ENCODE peak calls at places on chromosomes 11 and 22, in ten cellular contexts. One of them, this sample, is unnamed.

GRCh38 chr11:8937159-8937558 is 4.4 kb upstream of the C11orf16 start:
- DNase-seq in kidney: no peak
- DNase-seq in testis: no peak
- DNase-seq in brain microvascular endothelial cell: no peak
- DNase-seq in transverse colon: no peak
- DNase-seq in aorta: no peak
- DNase-seq in SJSA1: no peak
- DNase-seq in fibroblast of lung: no peak
- DNase-seq in body of pancreas: no peak
- DNase-seq in Panc1: no peak
- DNase-seq in this sample: no peak

GRCh38 chr11:95306816-95307215 is 75.8 kb upstream of the SESN3 start:
- DNase-seq in Panc1: no peak
- DNase-seq in brain microvascular endothelial cell: no peak
- DNase-seq in transverse colon: no peak
- DNase-seq in kidney: no peak
- DNase-seq in testis: no peak
- DNase-seq in aorta: no peak
- DNase-seq in body of pancreas: no peak
- DNase-seq in SJSA1: no peak
- DNase-seq in fibroblast of lung: no peak
- DNase-seq in this sample: no peak

GRCh38 chr11:125874556-125875124 is 12.8 kb upstream of the HYLS1 start:
- DNase-seq in fibroblast of lung: peak; percentile 49
- DNase-seq in body of pancreas: peak; percentile 67
- DNase-seq in testis: peak; percentile 78
- DNase-seq in brain microvascular endothelial cell: peak; percentile 71
- DNase-seq in SJSA1: peak; percentile 43
- DNase-seq in Panc1: peak; percentile 51
- DNase-seq in aorta: no peak
- DNase-seq in kidney: no peak
- DNase-seq in transverse colon: peak; percentile 49
- DNase-seq in this sample: peak; percentile 48

GRCh38 chr11:33652930-33653329 is 47.7 kb downstream of the C11orf91 start:
- DNase-seq in aorta: no peak
- DNase-seq in brain microvascular endothelial cell: no peak
- DNase-seq in Panc1: no peak
- DNase-seq in kidney: no peak
- DNase-seq in body of pancreas: no peak
- DNase-seq in SJSA1: no peak
- DNase-seq in testis: no peak
- DNase-seq in transverse colon: no peak
- DNase-seq in fibroblast of lung: no peak
- DNase-seq in this sample: no peak

GRCh38 chr22:39298194-39298987 is 21.0 kb downstream of the RPL3 start:
- DNase-seq in kidney: no peak
- DNase-seq in body of pancreas: no peak
- DNase-seq in fibroblast of lung: no peak
- DNase-seq in SJSA1: no peak
- DNase-seq in transverse colon: no peak
- DNase-seq in testis: no peak
- DNase-seq in Panc1: no peak
- DNase-seq in aorta: no peak
- DNase-seq in brain microvascular endothelial cell: no peak
- DNase-seq in this sample: no peak

GRCh38 chr22:20093437-20093836 is 13.4 kb downstream of the DGCR8 start:
- DNase-seq in body of pancreas: peak; percentile 36
- DNase-seq in aorta: peak; percentile 68
- DNase-seq in kidney: peak; percentile 26
- DNase-seq in transverse colon: no peak
- DNase-seq in testis: no peak
- DNase-seq in Panc1: no peak
- DNase-seq in fibroblast of lung: no peak
- DNase-seq in SJSA1: no peak
- DNase-seq in brain microvascular endothelial cell: no peak
- DNase-seq in this sample: peak; percentile 89

GRCh38 chr22:30354644-30355043 is 2.0 kb downstream of the SF3A1 start:
- DNase-seq in SJSA1: no peak
- DNase-seq in kidney: no peak
- DNase-seq in Panc1: no peak
- DNase-seq in transverse colon: no peak
- DNase-seq in testis: no peak
- DNase-seq in brain microvascular endothelial cell: no peak
- DNase-seq in fibroblast of lung: peak; percentile 11
- DNase-seq in aorta: no peak
- DNase-seq in body of pancreas: no peak
- DNase-seq in this sample: no peak

GRCh38 chr22:20444325-20444724 is 6.7 kb upstream of the SCARF2 start:
- DNase-seq in body of pancreas: no peak
- DNase-seq in transverse colon: no peak
- DNase-seq in brain microvascular endothelial cell: no peak
- DNase-seq in SJSA1: no peak
- DNase-seq in testis: no peak
- DNase-seq in Panc1: no peak
- DNase-seq in fibroblast of lung: no peak
- DNase-seq in aorta: peak; percentile 5
- DNase-seq in kidney: peak; percentile 10
- DNase-seq in this sample: no peak

GRCh38 chr22:29470159-29470855 is 9.7 kb upstream of the NEFH start:
- DNase-seq in aorta: peak; percentile 88
- DNase-seq in Panc1: peak; percentile 18
- DNase-seq in SJSA1: no peak
- DNase-seq in transverse colon: peak; percentile 82
- DNase-seq in body of pancreas: peak; percentile 63
- DNase-seq in testis: peak; percentile 73
- DNase-seq in kidney: peak; percentile 80
- DNase-seq in fibroblast of lung: peak; percentile 20
- DNase-seq in brain microvascular endothelial cell: peak; percentile 37
- DNase-seq in this sample: peak; percentile 63

GRCh38 chr11:120547871-120548681 is 36.5 kb downstream of the GRIK4 start:
- DNase-seq in transverse colon: peak; percentile 46
- DNase-seq in brain microvascular endothelial cell: peak; percentile 92
- DNase-seq in aorta: peak; percentile 94
- DNase-seq in fibroblast of lung: peak; percentile 97
- DNase-seq in kidney: peak; percentile 97
- DNase-seq in testis: peak; percentile 95
- DNase-seq in SJSA1: peak; percentile 56
- DNase-seq in Panc1: no peak
- DNase-seq in body of pancreas: peak; percentile 98
- DNase-seq in this sample: peak; percentile 70

GRCh38 chr11:119704849-119705248 is 24.2 kb downstream of the NECTIN1 start:
- DNase-seq in kidney: no peak
- DNase-seq in brain microvascular endothelial cell: no peak
- DNase-seq in transverse colon: no peak
- DNase-seq in fibroblast of lung: no peak
- DNase-seq in SJSA1: no peak
- DNase-seq in Panc1: no peak
- DNase-seq in body of pancreas: no peak
- DNase-seq in testis: no peak
- DNase-seq in aorta: no peak
- DNase-seq in this sample: no peak

GRCh38 chr11:12900496-12900895 is 108.6 kb upstream of the RASSF10 start:
- DNase-seq in SJSA1: peak; percentile 69
- DNase-seq in transverse colon: no peak
- DNase-seq in aorta: no peak
- DNase-seq in testis: no peak
- DNase-seq in fibroblast of lung: peak; percentile 98
- DNase-seq in kidney: no peak
- DNase-seq in brain microvascular endothelial cell: peak; percentile 90
- DNase-seq in Panc1: no peak
- DNase-seq in body of pancreas: peak; percentile 36
- DNase-seq in this sample: no peak

GRCh38 chr11:47186076-47186936 is at the start of gene PACSIN3:
- DNase-seq in aorta: peak; percentile 84
- DNase-seq in testis: no peak
- DNase-seq in brain microvascular endothelial cell: peak; percentile 15
- DNase-seq in fibroblast of lung: peak; percentile 42
- DNase-seq in kidney: peak; percentile 78
- DNase-seq in body of pancreas: peak; percentile 44
- DNase-seq in SJSA1: peak; percentile 62
- DNase-seq in transverse colon: peak; percentile 61
- DNase-seq in Panc1: no peak
- DNase-seq in this sample: peak; percentile 69

GRCh38 chr11:123354371-123354770 is 75.7 kb upstream of the GRAMD1B start:
- DNase-seq in transverse colon: no peak
- DNase-seq in brain microvascular endothelial cell: no peak
- DNase-seq in testis: no peak
- DNase-seq in aorta: no peak
- DNase-seq in fibroblast of lung: no peak
- DNase-seq in SJSA1: no peak
- DNase-seq in Panc1: no peak
- DNase-seq in body of pancreas: no peak
- DNase-seq in kidney: no peak
- DNase-seq in this sample: no peak

GRCh38 chr11:20155683-20156279 is 4.5 kb downstream of the DBX1 start:
- DNase-seq in body of pancreas: no peak
- DNase-seq in testis: no peak
- DNase-seq in kidney: no peak
- DNase-seq in Panc1: no peak
- DNase-seq in transverse colon: no peak
- DNase-seq in aorta: no peak
- DNase-seq in SJSA1: no peak
- DNase-seq in fibroblast of lung: no peak
- DNase-seq in brain microvascular endothelial cell: no peak
- DNase-seq in this sample: no peak

GRCh38 chr22:47575291-47575690 is 812.8 kb downstream of the TBC1D22A start:
- DNase-seq in aorta: peak; percentile 32
- DNase-seq in body of pancreas: no peak
- DNase-seq in testis: peak; percentile 2
- DNase-seq in transverse colon: peak; percentile 11
- DNase-seq in Panc1: no peak
- DNase-seq in brain microvascular endothelial cell: no peak
- DNase-seq in fibroblast of lung: no peak
- DNase-seq in SJSA1: peak; percentile 8
- DNase-seq in kidney: no peak
- DNase-seq in this sample: peak; percentile 39

GRCh38 chr11:122337241-122338176 is 221.5 kb upstream of the BLID start:
- DNase-seq in brain microvascular endothelial cell: no peak
- DNase-seq in Panc1: no peak
- DNase-seq in aorta: no peak
- DNase-seq in SJSA1: no peak
- DNase-seq in body of pancreas: no peak
- DNase-seq in transverse colon: no peak
- DNase-seq in kidney: no peak
- DNase-seq in testis: no peak
- DNase-seq in fibroblast of lung: peak; percentile 36
- DNase-seq in this sample: no peak

GRCh38 chr11:12085371-12086251 is 24.8 kb upstream of the MICAL2 start:
- DNase-seq in fibroblast of lung: peak; percentile 64
- DNase-seq in Panc1: no peak
- DNase-seq in testis: no peak
- DNase-seq in SJSA1: no peak
- DNase-seq in transverse colon: no peak
- DNase-seq in aorta: no peak
- DNase-seq in brain microvascular endothelial cell: no peak
- DNase-seq in body of pancreas: no peak
- DNase-seq in kidney: no peak
- DNase-seq in this sample: no peak

GRCh38 chr11:83012168-83013067 is 59.3 kb downstream of the RAB30 start:
- DNase-seq in kidney: no peak
- DNase-seq in aorta: no peak
- DNase-seq in SJSA1: no peak
- DNase-seq in body of pancreas: no peak
- DNase-seq in brain microvascular endothelial cell: no peak
- DNase-seq in fibroblast of lung: no peak
- DNase-seq in Panc1: no peak
- DNase-seq in transverse colon: no peak
- DNase-seq in testis: no peak
- DNase-seq in this sample: no peak

GRCh38 chr11:86116386-86116726 is 47.5 kb upstream of the PICALM start:
- DNase-seq in kidney: no peak
- DNase-seq in body of pancreas: peak; percentile 18
- DNase-seq in fibroblast of lung: peak; percentile 99
- DNase-seq in aorta: no peak
- DNase-seq in SJSA1: peak; percentile 47
- DNase-seq in testis: no peak
- DNase-seq in Panc1: no peak
- DNase-seq in brain microvascular endothelial cell: peak; percentile 60
- DNase-seq in transverse colon: no peak
- DNase-seq in this sample: no peak

GRCh38 chr11:16986434-16987204 is 27.6 kb downstream of the PLEKHA7 start:
- DNase-seq in fibroblast of lung: no peak
- DNase-seq in transverse colon: peak; percentile 92
- DNase-seq in brain microvascular endothelial cell: no peak
- DNase-seq in aorta: no peak
- DNase-seq in body of pancreas: peak; percentile 96
- DNase-seq in testis: peak; percentile 45
- DNase-seq in kidney: peak; percentile 90
- DNase-seq in SJSA1: no peak
- DNase-seq in Panc1: no peak
- DNase-seq in this sample: peak; percentile 95

GRCh38 chr11:134411887-134412507 is at the start of gene B3GAT1:
- DNase-seq in fibroblast of lung: no peak
- DNase-seq in kidney: no peak
- DNase-seq in SJSA1: no peak
- DNase-seq in testis: no peak
- DNase-seq in body of pancreas: no peak
- DNase-seq in brain microvascular endothelial cell: no peak
- DNase-seq in transverse colon: no peak
- DNase-seq in aorta: no peak
- DNase-seq in Panc1: no peak
- DNase-seq in this sample: no peak
- H3K4me3 ChIP-seq in fibroblast of lung: no peak within 1 kb of the TSS
- H3K4me3 ChIP-seq in kidney: peak within 1 kb of the TSS; percentile 44
- H3K4me3 ChIP-seq in SJSA1: no peak within 1 kb of the TSS
- H3K4me3 ChIP-seq in testis: peak within 1 kb of the TSS; percentile 56
- H3K4me3 ChIP-seq in body of pancreas: no peak within 1 kb of the TSS
- H3K4me3 ChIP-seq in brain microvascular endothelial cell: peak within 1 kb of the TSS; percentile 17
- H3K4me3 ChIP-seq in transverse colon: peak within 1 kb of the TSS; percentile 23
- H3K4me3 ChIP-seq in aorta: peak within 1 kb of the TSS; percentile 56
- H3K4me3 ChIP-seq in Panc1: peak within 1 kb of the TSS; percentile 11
- H3K4me3 ChIP-seq in this sample: peak within 1 kb of the TSS; percentile 51

GRCh38 chr11:2157294-2158040 is 3.5 kb downstream of the INS start:
- DNase-seq in kidney: no peak
- DNase-seq in testis: no peak
- DNase-seq in brain microvascular endothelial cell: no peak
- DNase-seq in fibroblast of lung: no peak
- DNase-seq in aorta: no peak
- DNase-seq in SJSA1: no peak
- DNase-seq in body of pancreas: no peak
- DNase-seq in transverse colon: no peak
- DNase-seq in Panc1: no peak
- DNase-seq in this sample: no peak
- H3K27ac ChIP-seq in kidney: no peak overlapping the region
- H3K27ac ChIP-seq in testis: no peak overlapping the region
- H3K27ac ChIP-seq in brain microvascular endothelial cell: no peak overlapping the region
- H3K27ac ChIP-seq in fibroblast of lung: no peak overlapping the region
- H3K27ac ChIP-seq in aorta: no peak overlapping the region
- H3K27ac ChIP-seq in SJSA1: no peak overlapping the region
- H3K27ac ChIP-seq in body of pancreas: no peak overlapping the region
- H3K27ac ChIP-seq in transverse colon: no peak overlapping the region
- H3K27ac ChIP-seq in Panc1: no peak overlapping the region
- H3K27ac ChIP-seq in this sample: no peak overlapping the region

GRCh38 chr22:43971112-43971511 is 15.9 kb downstream of the SAMM50 start:
- DNase-seq in fibroblast of lung: no peak
- DNase-seq in brain microvascular endothelial cell: no peak
- DNase-seq in body of pancreas: no peak
- DNase-seq in Panc1: no peak
- DNase-seq in transverse colon: no peak
- DNase-seq in kidney: no peak
- DNase-seq in SJSA1: no peak
- DNase-seq in testis: no peak
- DNase-seq in aorta: no peak
- DNase-seq in this sample: no peak
- H3K4me3 ChIP-seq in fibroblast of lung: no peak overlapping the region
- H3K4me3 ChIP-seq in brain microvascular endothelial cell: no peak overlapping the region
- H3K4me3 ChIP-seq in body of pancreas: no peak overlapping the region
- H3K4me3 ChIP-seq in Panc1: no peak overlapping the region
- H3K4me3 ChIP-seq in transverse colon: no peak overlapping the region
- H3K4me3 ChIP-seq in kidney: no peak overlapping the region
- H3K4me3 ChIP-seq in SJSA1: no peak overlapping the region
- H3K4me3 ChIP-seq in testis: no peak overlapping the region
- H3K4me3 ChIP-seq in aorta: no peak overlapping the region
- H3K4me3 ChIP-seq in this sample: no peak overlapping the region

GRCh38 chr11:3879216-3879966 is 23.9 kb downstream of the STIM1 start:
- DNase-seq in aorta: no peak
- DNase-seq in transverse colon: no peak
- DNase-seq in fibroblast of lung: no peak
- DNase-seq in SJSA1: no peak
- DNase-seq in brain microvascular endothelial cell: no peak
- DNase-seq in Panc1: no peak
- DNase-seq in body of pancreas: no peak
- DNase-seq in kidney: no peak
- DNase-seq in testis: no peak
- DNase-seq in this sample: no peak
- H3K27ac ChIP-seq in aorta: peak overlapping the region; percentile 45
- H3K27ac ChIP-seq in transverse colon: peak overlapping the region; percentile 37
- H3K27ac ChIP-seq in fibroblast of lung: no peak overlapping the region
- H3K27ac ChIP-seq in SJSA1: no peak overlapping the region
- H3K27ac ChIP-seq in brain microvascular endothelial cell: no peak overlapping the region
- H3K27ac ChIP-seq in Panc1: peak overlapping the region; percentile 30
- H3K27ac ChIP-seq in body of pancreas: peak overlapping the region; percentile 47
- H3K27ac ChIP-seq in kidney: no peak overlapping the region
- H3K27ac ChIP-seq in testis: peak overlapping the region; percentile 57
- H3K27ac ChIP-seq in this sample: peak overlapping the region; percentile 83

This sample was measured in stomach.